ENCODE peak calls at places on chromosome 7, in ten cellular contexts. A, T, L, O, V, J, N, I, B and S are unnamed samples.

GRCh38 chr7:102916426-102916825 is 3.6 kb downstream of the LRRC17 start:
- DNase-seq in V (peak), A (no peak), O (peak), N (no peak), B (no peak), J (no peak), I (no peak), T (no peak), L (no peak), S (no peak)

GRCh38 chr7:8212638-8213037 is 49.3 kb downstream of the ICA1 start:
- DNase-seq in T (no peak), A (no peak), O (no peak), L (no peak), J (no peak), B (no peak), N (no peak), V (no peak), I (no peak), S (no peak)

GRCh38 chr7:70193514-70193913 is 595.2 kb downstream of the AUTS2 start:
- DNase-seq in I (no peak), A (no peak), O (peak), N (no peak), T (no peak), V (peak), J (no peak), L (no peak), B (no peak), S (no peak)

GRCh38 chr7:127938588-127938987 is 92.6 kb downstream of the LRRC4 start:
- DNase-seq in V (peak), N (no peak), O (peak), J (no peak), T (no peak), I (no peak), B (no peak), L (no peak), A (no peak), S (no peak)

GRCh38 chr7:139619367-139619657 is 95.8 kb downstream of the CLEC2L start:
- DNase-seq in V (peak), I (no peak), T (no peak), L (no peak), N (no peak), O (peak), J (no peak), B (no peak), A (no peak), S (no peak)

GRCh38 chr7:156104501-156105336 is 292.5 kb upstream of the SHH start:
- DNase-seq in T (no peak), N (no peak), J (no peak), L (no peak), V (no peak), B (no peak), A (no peak), I (no peak), O (no peak), S (no peak)

GRCh38 chr7:31408120-31408729 is 67.7 kb upstream of the NEUROD6 start:
- DNase-seq in V (peak), A (no peak), L (no peak), J (no peak), O (peak), I (no peak), T (no peak), B (no peak), N (no peak), S (no peak)

GRCh38 chr7:127057918-127058317 is 194.8 kb downstream of the GRM8 start:
- DNase-seq in T (no peak), I (no peak), O (no peak), J (no peak), N (no peak), V (no peak), L (no peak), B (no peak), A (no peak), S (no peak)

GRCh38 chr7:31707089-31707488 is 20.1 kb downstream of the PPP1R17 start:
- DNase-seq in B (no peak), A (no peak), L (no peak), V (no peak), T (no peak), J (no peak), N (no peak), O (no peak), I (no peak), S (no peak)

GRCh38 chr7:80921130-80921529 is 2.3 kb upstream of the SEMA3C start:
- DNase-seq in O (peak), L (no peak), N (no peak), A (no peak), T (no peak), V (no peak), B (no peak), I (no peak), J (no peak), S (no peak)

GRCh38 chr7:76209310-76209709 is 7.6 kb downstream of the SRRM3 start:
- DNase-seq in L (no peak), V (no peak), N (no peak), B (no peak), A (no peak), J (no peak), O (no peak), I (no peak), T (no peak), S (no peak)

GRCh38 chr7:25303380-25304321 is 75.4 kb upstream of the NPVF start:
- DNase-seq in B (no peak), V (peak), T (peak), J (no peak), A (no peak), I (no peak), O (peak), N (no peak), L (no peak), S (no peak)

GRCh38 chr7:4238861-4239260 is 443.2 kb upstream of the FOXK1 start:
- DNase-seq in J (no peak), A (no peak), O (no peak), V (no peak), B (peak), I (no peak), N (no peak), L (no peak), T (no peak), S (no peak)

GRCh38 chr7:16708980-16709379 is 44.6 kb upstream of the TSPAN13 start:
- DNase-seq in L (no peak), N (no peak), O (peak), A (no peak), V (peak), J (no peak), B (no peak), T (no peak), I (no peak), S (no peak)

GRCh38 chr7:42691030-42691639 is 220.7 kb downstream of the C7orf25 start:
- DNase-seq in I (peak), J (no peak), B (peak), V (peak), T (peak), O (peak), A (no peak), L (no peak), N (no peak), S (no peak)

GRCh38 chr7:101781384-101781783 is 36.0 kb upstream of the CUX1 start:
- DNase-seq in T (no peak), J (no peak), V (no peak), L (no peak), B (no peak), I (no peak), N (no peak), A (no peak), O (no peak), S (no peak)

GRCh38 chr7:116990056-116990455 is 36.8 kb downstream of the ST7 start:
- DNase-seq in A (no peak), V (no peak), B (no peak), J (no peak), N (no peak), I (no peak), L (no peak), O (no peak), T (no peak), S (no peak)

GRCh38 chr7:96526492-96526891 is 183.2 kb downstream of the SEM1 start:
- DNase-seq in T (no peak), B (no peak), L (no peak), J (no peak), I (peak), N (no peak), O (no peak), V (no peak), A (no peak), S (no peak)

GRCh38 chr7:111108526-111108925 is 17.6 kb downstream of the LRRN3 start:
- DNase-seq in I (no peak), J (no peak), L (no peak), B (no peak), T (no peak), O (peak), V (peak), N (no peak), A (no peak), S (no peak)

GRCh38 chr7:159012353-159013069 is 132.2 kb downstream of the VIPR2 start:
- DNase-seq in T (no peak), I (no peak), N (no peak), O (no peak), A (no peak), B (peak), J (peak), L (peak), V (no peak), S (no peak)

GRCh38 chr7:30354791-30355190 is 70.4 kb downstream of the ZNRF2 start:
- DNase-seq in I (no peak), T (no peak), J (no peak), N (no peak), V (no peak), A (no peak), B (no peak), L (no peak), O (no peak), S (no peak)

GRCh38 chr7:44186736-44187135 is 2.5 kb downstream of the GCK start:
- DNase-seq in L (no peak), N (no peak), V (no peak), T (no peak), O (no peak), A (no peak), B (no peak), I (no peak), J (no peak), S (no peak)

GRCh38 chr7:8160250-8160649 is 101.7 kb downstream of the ICA1 start:
- DNase-seq in B (no peak), V (no peak), J (no peak), N (no peak), L (no peak), A (no peak), I (no peak), O (no peak), T (no peak), S (no peak)

GRCh38 chr7:141071260-141071854 is 2.5 kb upstream of the TMEM178B start:
- DNase-seq in N (peak), I (peak), T (peak), V (no peak), B (no peak), O (no peak), L (peak), A (no peak), J (no peak), S (no peak)
- TF ChIP-seq CTCF in N (peak), I (peak), T (peak), V (no peak), B (no peak), O (no peak), L (no peak), A (peak), J (no peak), S (no peak)

GRCh38 chr7:23530355-23530754 is 1.4 kb downstream of the TRA2A start:
- DNase-seq in O (peak), N (no peak), A (no peak), B (no peak), V (peak), J (peak), T (no peak), L (no peak), I (no peak), S (no peak)

GRCh38 chr7:23529262-23529859 is 2.4 kb downstream of the TRA2A start:
- DNase-seq in J (no peak), T (no peak), L (no peak), B (no peak), N (no peak), I (no peak), V (no peak), A (no peak), O (no peak), S (no peak)

GRCh38 chr7:23530901-23531793 is 634 bp downstream of the TRA2A start:
- DNase-seq in B (peak), I (peak), L (peak), J (peak), N (peak), V (peak), A (peak), T (peak), O (peak), S (peak)

GRCh38 chr7:23533160-23533559 is 1.4 kb upstream of the TRA2A start:
- DNase-seq in A (no peak), B (no peak), L (no peak), J (no peak), O (no peak), V (no peak), T (no peak), I (no peak), N (no peak), S (no peak)

GRCh38 chr7:23531794-23532489 is at the start of gene TRA2A:
- DNase-seq in I (peak), L (peak), A (peak), B (peak), N (peak), T (peak), O (peak), J (peak), V (peak), S (peak)
- TF ChIP-seq CTCF in I (no peak), L (no peak), A (no peak), B (no peak), N (no peak), T (no peak), O (no peak), J (no peak), V (no peak), S (no peak)

GRCh38 chr7:135966341-135967043 is 10.7 kb downstream of the MTPN start:
- DNase-seq in O (no peak), I (no peak), J (no peak), L (no peak), T (no peak), N (no peak), B (no peak), A (no peak), V (no peak), S (no peak)
- TF ChIP-seq CTCF in O (no peak), I (no peak), J (no peak), L (no peak), T (no peak), N (no peak), B (no peak), A (no peak), V (no peak), S (no peak)

DNA sequence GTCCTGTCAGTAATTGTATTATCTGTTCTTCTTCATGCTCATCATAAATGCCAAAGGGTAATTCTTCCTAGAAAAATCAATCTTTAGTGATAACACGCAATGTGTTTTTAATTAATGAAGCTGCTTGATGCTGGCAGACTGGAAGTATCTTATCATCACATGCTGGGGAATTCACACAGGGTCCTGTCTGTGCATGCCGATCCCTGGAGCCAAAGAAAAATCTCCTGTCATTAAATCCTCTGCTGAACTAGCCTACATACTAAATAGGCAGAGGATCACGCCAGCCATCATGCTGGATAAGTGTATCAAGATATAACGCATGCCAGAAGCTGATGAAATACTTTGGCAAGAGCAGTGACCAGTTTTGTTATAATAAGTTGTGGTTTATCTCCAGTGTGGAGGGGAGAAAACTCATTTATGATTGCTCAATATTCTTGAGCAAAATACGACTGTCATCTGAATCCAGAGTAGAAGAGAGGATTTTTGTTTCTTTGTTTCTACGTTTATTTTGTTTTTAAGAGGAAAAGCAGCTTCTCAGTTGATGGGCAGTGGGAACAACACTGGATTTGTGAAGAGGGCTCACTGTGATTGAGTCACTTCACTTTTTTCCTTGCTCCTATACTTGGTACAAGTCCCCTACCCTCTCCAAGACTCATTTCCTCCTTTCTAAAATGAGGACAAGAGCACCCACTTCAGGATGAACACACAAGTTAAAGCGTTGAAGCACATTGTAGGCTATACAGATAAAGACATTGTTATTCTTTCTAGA is 649.1 kb downstream of the TNS3 start:
- DNase-seq in T (no peak), A (no peak), N (no peak), V (peak), L (no peak), B (peak), I (no peak), J (peak), O (peak), S (no peak)
- TF ChIP-seq CTCF in T (no peak), A (no peak), N (no peak), V (peak), L (no peak), B (no peak), I (no peak), J (no peak), O (peak), S (no peak)